ENCODE peak calls at places on chromosomes 13 and 19, in five cellular contexts. Z is PC-9, L is neural progenitor cell, K is Peyer's patch, A is cardiac muscle cell. I is an unnamed sample.

GRCh38 chr13:77377016-77377415 is 50.1 kb upstream of the MYCBP2 start:
- DNase-seq in K (no peak), L (no peak), Z (no peak), A (no peak), I (no peak)

GRCh38 chr19:10872551-10873107 is 1.3 kb downstream of the CARM1 start:
- DNase-seq in K (no peak), Z (no peak), L (no peak), A (no peak), I (no peak)

GRCh38 chr19:39319098-39319891 is 1.4 kb downstream of the LRFN1 start:
- DNase-seq in K (no peak), Z (no peak), L (no peak), A (no peak), I (no peak)

GRCh38 chr19:15404780-15405211 is 14.0 kb downstream of the AKAP8L start:
- DNase-seq in A (no peak), L (no peak), Z (no peak), K (peak; percentile 11), I (no peak)

GRCh38 chr19:28426902-28427232 is 786.1 kb downstream of the UQCRFS1 start:
- DNase-seq in A (peak; percentile 42), K (no peak), Z (no peak), L (peak; percentile 16), I (no peak)

GRCh38 chr13:41621716-41622508 is 164.6 kb downstream of the RGCC start:
- DNase-seq in K (no peak), L (no peak), A (peak; percentile 78), Z (no peak), I (no peak)

GRCh38 chr19:29084266-29084665 is 128.7 kb downstream of the UQCRFS1 start:
- DNase-seq in Z (no peak), A (peak; percentile 7), K (no peak), L (peak; percentile 46), I (no peak)

GRCh38 chr13:29059837-29060236 is 239.7 kb downstream of the MTUS2 start:
- DNase-seq in A (no peak), L (no peak), Z (no peak), K (no peak), I (no peak)

GRCh38 chr19:41646589-41647204 is 19.8 kb upstream of the CEACAM4 start:
- DNase-seq in L (no peak), K (no peak), A (peak; percentile 29), Z (no peak), I (no peak)

GRCh38 chr19:51473009-51473707 is 5.2 kb upstream of the CEACAM18 start:
- DNase-seq in L (peak; percentile 78), K (peak; percentile 95), Z (no peak), A (peak; percentile 80), I (peak; percentile 66)

GRCh38 chr19:8097681-8098567 is 45.4 kb downstream of the CCL25 start:
- DNase-seq in L (no peak), A (no peak), Z (no peak), K (no peak), I (no peak)
- H3K9me3 ChIP-seq in L (peaks cover 14% of the 10 kb centered on the region), A (peaks cover 4% of the 10 kb centered on the region), Z (peaks cover 7% of the 10 kb centered on the region), K (peaks cover 19% of the 10 kb centered on the region), I (peaks cover 20% of the 10 kb centered on the region)

GRCh38 chr13:106426909-106427308 is 108.6 kb downstream of the EFNB2 start:
- DNase-seq in K (no peak), A (no peak), Z (no peak), L (no peak), I (no peak)

GRCh38 chr13:106433066-106433465 is 102.4 kb downstream of the EFNB2 start:
- DNase-seq in Z (peak; percentile 82), A (no peak), L (no peak), K (no peak), I (no peak)

GRCh38 chr13:106432636-106433035 is 102.8 kb downstream of the EFNB2 start:
- DNase-seq in L (no peak), Z (peak; percentile 97), K (no peak), A (peak; percentile 1), I (no peak)
- H3K27ac ChIP-seq in L (no peak overlapping the region), Z (peak overlapping the region; percentile 92), K (no peak overlapping the region), A (no peak overlapping the region), I (no peak overlapping the region)

GRCh38 chr13:57128909-57129308 is 11.8 kb upstream of the PRR20A start:
- DNase-seq in K (no peak), L (peak; percentile 17), Z (no peak), A (no peak), I (no peak)
- H3K9me3 ChIP-seq in K (no peaks in the 10 kb centered on the region), L (no peaks in the 10 kb centered on the region), Z (no peaks in the 10 kb centered on the region), A (no peaks in the 10 kb centered on the region), I (no peaks in the 10 kb centered on the region)

DNA sequence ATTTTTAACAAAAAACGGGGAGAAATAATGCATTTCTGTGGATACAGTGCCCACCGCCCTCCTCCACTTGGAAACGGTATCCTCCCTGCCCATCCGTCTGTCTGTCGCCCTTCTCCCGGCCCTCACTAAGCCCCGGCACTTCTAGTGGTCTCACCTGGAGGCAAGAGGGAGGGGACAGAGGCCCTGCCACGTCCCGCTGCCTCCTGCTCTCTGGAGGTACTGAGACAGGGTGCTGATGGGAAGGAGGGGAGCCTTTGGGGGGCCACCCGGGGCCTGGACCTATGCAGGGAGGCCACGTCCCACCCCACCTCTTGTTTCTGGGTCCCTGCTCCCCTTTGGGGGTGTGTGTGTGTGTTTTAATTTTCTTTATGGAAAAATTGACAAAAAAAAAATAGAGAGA is 3.0 kb upstream of the HAMP start:
- DNase-seq in K (no peak), A (no peak), Z (no peak), L (no peak), I (no peak)
- H3K27ac ChIP-seq in K (no peak overlapping the region), A (peak overlapping the region; percentile 57), Z (no peak overlapping the region), L (no peak overlapping the region), I (no peak overlapping the region)

GRCh38 chr13:39982745-39983144 is 327.3 kb downstream of the COG6 start:
- DNase-seq in A (no peak), Z (no peak), K (no peak), L (no peak), I (no peak)
- H3K9me3 ChIP-seq in A (no peaks in the 10 kb centered on the region), Z (no peaks in the 10 kb centered on the region), K (no peaks in the 10 kb centered on the region), L (no peaks in the 10 kb centered on the region), I (no peaks in the 10 kb centered on the region)